ENCODE peak calls at places on chromosome 18, in ten cellular contexts. V, B, C, O, N, G, W, H, T and S are unnamed samples.

GRCh38 chr18:57430983-57431382 is 4.2 kb upstream of the ONECUT2 start:
- DNase-seq in H (no peak), W (no peak), O (no peak), G (no peak), B (no peak), C (no peak), V (no peak), N (no peak), T (no peak), S (no peak)

GRCh38 chr18:31176531-31176930 is 13.9 kb upstream of the DSC1 start:
- DNase-seq in O (no peak), N (no peak), W (no peak), H (no peak), C (no peak), G (no peak), V (peak; percentile 80), B (no peak), T (no peak), S (no peak)

GRCh38 chr18:61831071-61831470 is 61.7 kb downstream of the RNF152 start:
- DNase-seq in C (peak; percentile 15), W (no peak), N (no peak), H (peak; percentile 19), O (no peak), G (no peak), T (no peak), B (no peak), V (no peak), S (peak; percentile 27)

GRCh38 chr18:2959341-2959740 is 53.6 kb downstream of the LPIN2 start:
- DNase-seq in C (no peak), T (no peak), B (no peak), O (no peak), H (no peak), V (no peak), W (no peak), G (no peak), N (no peak), S (no peak)

GRCh38 chr18:376307-376706 is 108.5 kb upstream of the THOC1 start:
- DNase-seq in N (no peak), H (peak; percentile 73), G (peak; percentile 15), V (no peak), C (no peak), T (no peak), W (no peak), B (no peak), O (no peak), S (no peak)

GRCh38 chr18:21141678-21142422 is 30.2 kb upstream of the ROCK1 start:
- DNase-seq in G (no peak), V (no peak), N (no peak), T (no peak), C (no peak), W (no peak), H (no peak), O (no peak), B (no peak), S (peak; percentile 55)

GRCh38 chr18:36046898-36047297 is 20.5 kb downstream of the RPRD1A start:
- DNase-seq in V (no peak), C (no peak), B (no peak), G (no peak), T (no peak), N (no peak), O (no peak), W (no peak), H (no peak), S (no peak)

GRCh38 chr18:10751711-10752110 is 225.9 kb downstream of the NAPG start:
- DNase-seq in G (no peak), B (no peak), T (no peak), O (no peak), N (no peak), W (no peak), V (no peak), C (no peak), H (no peak), S (no peak)

GRCh38 chr18:79438089-79438488 is 42.4 kb downstream of the NFATC1 start:
- DNase-seq in V (no peak), G (no peak), O (no peak), B (no peak), N (no peak), T (no peak), H (no peak), C (no peak), W (no peak), S (no peak)

GRCh38 chr18:10995576-10995975 is 153.8 kb downstream of the PIEZO2 start:
- DNase-seq in B (no peak), V (no peak), W (no peak), G (no peak), T (no peak), O (no peak), H (no peak), C (peak; percentile 29), N (no peak), S (no peak)

GRCh38 chr18:43949291-43949690 is 672.0 kb upstream of the SYT4 start:
- DNase-seq in W (no peak), B (no peak), V (no peak), O (no peak), H (no peak), N (no peak), C (no peak), T (no peak), G (no peak), S (no peak)

GRCh38 chr18:41073372-41073954 is 881.6 kb upstream of the PIK3C3 start:
- DNase-seq in G (no peak), W (no peak), N (no peak), C (peak; percentile 7), O (no peak), T (no peak), V (peak; percentile 50), B (no peak), H (peak; percentile 85), S (peak; percentile 11)

GRCh38 chr18:24027156-24027555 is 12.6 kb downstream of the TTC39C start:
- DNase-seq in T (no peak), O (no peak), N (no peak), C (peak; percentile 81), W (peak; percentile 52), V (peak; percentile 90), B (no peak), H (peak; percentile 78), G (no peak), S (no peak)

GRCh38 chr18:61738488-61738887 is 154.3 kb downstream of the RNF152 start:
- DNase-seq in O (no peak), V (no peak), W (no peak), H (no peak), G (no peak), N (peak; percentile 3), C (peak; percentile 37), B (no peak), T (no peak), S (peak; percentile 51)

GRCh38 chr18:54777118-54777791 is 51.0 kb upstream of the RAB27B start:
- DNase-seq in O (no peak), V (no peak), C (no peak), B (no peak), W (no peak), G (no peak), N (no peak), T (no peak), H (peak; percentile 18), S (no peak)

GRCh38 chr18:23191952-23192662 is 56.8 kb downstream of the CABLES1 start:
- DNase-seq in C (peak; percentile 80), V (peak; percentile 36), G (no peak), H (peak; percentile 85), N (peak; percentile 66), W (no peak), B (peak; percentile 59), T (no peak), O (peak; percentile 86), S (peak; percentile 57)

GRCh38 chr18:55421612-55422381 is 166.2 kb downstream of the TCF4 start:
- DNase-seq in B (no peak), W (no peak), N (no peak), C (peak; percentile 71), O (no peak), T (no peak), G (no peak), V (peak; percentile 67), H (peak; percentile 55), S (no peak)